ENCODE peak calls at places on chromosomes 6 and 20, in five cellular contexts. H, E, M, S and C are unnamed samples.

GRCh38 chr6:170116643-170117042 is 174.2 kb downstream of the DLL1 start:
- DNase-seq in H (no peak), E (no peak), M (no peak), S (no peak), C (no peak)

GRCh38 chr6:73743556-73743955 is 47.6 kb downstream of the CD109 start:
- DNase-seq in H (no peak), E (peak), M (no peak), S (no peak), C (no peak)

GRCh38 chr20:57267158-57267821 is 849 bp upstream of the BMP7 start:
- DNase-seq in H (no peak), E (no peak), M (no peak), S (no peak), C (no peak)

GRCh38 chr6:65045801-65046200 is 661.2 kb downstream of the EYS start:
- DNase-seq in H (no peak), E (no peak), M (no peak), S (no peak), C (no peak)

GRCh38 chr6:73031094-73031782 is 194.1 kb downstream of the KHDC1L start:
- DNase-seq in H (no peak), E (no peak), M (no peak), S (no peak), C (no peak)

GRCh38 chr6:149871182-149871581 is 7.0 kb upstream of the LRP11 start:
- DNase-seq in H (no peak), E (no peak), M (no peak), S (no peak), C (no peak)

GRCh38 chr6:131840441-131840840 is 32.6 kb downstream of the ENPP1 start:
- DNase-seq in H (no peak), E (no peak), M (no peak), S (no peak), C (no peak)

GRCh38 chr6:46468611-46469010 is 22.6 kb downstream of the RCAN2 start:
- DNase-seq in H (peak), E (no peak), M (no peak), S (no peak), C (no peak)

GRCh38 chr6:28542440-28543293 is 17.0 kb downstream of the GPX5 start:
- DNase-seq in H (peak), E (peak), M (no peak), S (peak), C (peak)

GRCh38 chr20:11993886-11994466 is 76.3 kb downstream of the BTBD3 start:
- DNase-seq in H (peak), E (no peak), M (no peak), S (no peak), C (no peak)

GRCh38 chr6:5995705-5996686 is 10.7 kb downstream of the NRN1 start:
- DNase-seq in H (peak), E (no peak), M (no peak), S (no peak), C (no peak)

GRCh38 chr20:45322952-45323383 is 14.9 kb upstream of the MATN4 start:
- DNase-seq in H (peak), E (peak), M (no peak), S (peak), C (no peak)

GRCh38 chr6:153832543-153832942 is 206.5 kb upstream of the OPRM1 start:
- DNase-seq in H (no peak), E (no peak), M (no peak), S (no peak), C (no peak)
- H3K4me3 ChIP-seq in H (no peak), E (no peak), M (no peak), S (no peak), C (no peak)

DNA sequence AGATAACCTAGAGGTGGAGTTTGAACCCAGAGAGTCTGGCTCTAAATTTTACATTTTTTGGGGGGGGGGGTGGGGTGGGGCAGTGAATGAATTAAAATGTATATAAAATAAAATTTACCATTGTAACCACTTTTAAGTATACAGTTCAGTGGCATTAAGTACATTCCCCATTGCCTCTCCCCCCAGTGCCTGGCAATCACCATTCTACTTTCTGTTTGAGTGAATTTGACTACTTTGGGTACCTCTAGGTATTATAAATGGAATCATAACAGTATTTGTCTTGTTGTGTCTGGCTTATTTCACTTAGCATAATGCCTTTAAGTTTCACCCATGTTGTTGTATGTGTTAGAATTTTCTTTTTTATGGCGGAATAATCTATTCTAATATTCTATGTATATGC is 2.7 kb downstream of the FAM110A start:
- DNase-seq in H (no peak), E (no peak), M (no peak), S (no peak), C (no peak)
- H3K27ac ChIP-seq in H (no peak), E (peak), M (no peak), S (no peak), C (peak)

GRCh38 chr6:55980627-55981211 is 105.3 kb upstream of the BMP5 start:
- DNase-seq in H (peak), E (peak), M (no peak), S (peak), C (no peak)

GRCh38 chr6:55983861-55984260 is 108.5 kb upstream of the BMP5 start:
- DNase-seq in H (no peak), E (no peak), M (no peak), S (no peak), C (no peak)

GRCh38 chr6:55985309-55985708 is 109.9 kb upstream of the BMP5 start:
- DNase-seq in H (no peak), E (no peak), M (no peak), S (no peak), C (no peak)
- H3K4me3 ChIP-seq in H (no peak), E (no peak), M (no peak), S (no peak), C (no peak)

GRCh38 chr6:112224088-112224487 is 30.3 kb downstream of the LAMA4 start:
- DNase-seq in H (no peak), E (no peak), M (no peak), S (no peak), C (no peak)

GRCh38 chr6:112218563-112218962 is 35.8 kb downstream of the LAMA4 start:
- DNase-seq in H (peak), E (peak), M (no peak), S (no peak), C (no peak)

GRCh38 chr6:112222111-112222726 is 32.1 kb downstream of the LAMA4 start:
- DNase-seq in H (peak), E (peak), M (no peak), S (no peak), C (no peak)

GRCh38 chr6:112223070-112223861 is 31.1 kb downstream of the LAMA4 start:
- DNase-seq in H (no peak), E (peak), M (no peak), S (no peak), C (no peak)

DNA sequence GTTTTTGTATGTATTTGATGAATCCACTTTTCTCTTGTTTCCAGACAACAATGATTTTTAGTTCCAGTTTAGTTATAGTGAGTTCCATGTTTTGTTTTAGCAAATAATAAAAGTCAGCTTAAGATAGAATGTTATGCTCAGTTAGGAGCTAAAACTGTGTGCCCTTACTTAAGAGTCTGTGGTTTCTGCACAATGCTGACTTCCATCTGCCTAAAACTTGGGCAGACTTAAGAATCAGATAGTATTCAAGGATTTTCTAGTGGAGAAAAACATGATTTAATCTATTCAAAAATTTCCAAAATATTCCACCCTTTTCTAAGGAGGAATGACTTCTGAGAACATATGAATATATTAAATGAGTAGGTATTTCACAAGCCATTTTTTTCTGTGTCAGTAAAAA is 32.8 kb downstream of the LAMA4 start:
- DNase-seq in H (no peak), E (no peak), M (no peak), S (no peak), C (no peak)
- H3K27ac ChIP-seq in H (no peak), E (no peak), M (no peak), S (no peak), C (no peak)

DNA sequence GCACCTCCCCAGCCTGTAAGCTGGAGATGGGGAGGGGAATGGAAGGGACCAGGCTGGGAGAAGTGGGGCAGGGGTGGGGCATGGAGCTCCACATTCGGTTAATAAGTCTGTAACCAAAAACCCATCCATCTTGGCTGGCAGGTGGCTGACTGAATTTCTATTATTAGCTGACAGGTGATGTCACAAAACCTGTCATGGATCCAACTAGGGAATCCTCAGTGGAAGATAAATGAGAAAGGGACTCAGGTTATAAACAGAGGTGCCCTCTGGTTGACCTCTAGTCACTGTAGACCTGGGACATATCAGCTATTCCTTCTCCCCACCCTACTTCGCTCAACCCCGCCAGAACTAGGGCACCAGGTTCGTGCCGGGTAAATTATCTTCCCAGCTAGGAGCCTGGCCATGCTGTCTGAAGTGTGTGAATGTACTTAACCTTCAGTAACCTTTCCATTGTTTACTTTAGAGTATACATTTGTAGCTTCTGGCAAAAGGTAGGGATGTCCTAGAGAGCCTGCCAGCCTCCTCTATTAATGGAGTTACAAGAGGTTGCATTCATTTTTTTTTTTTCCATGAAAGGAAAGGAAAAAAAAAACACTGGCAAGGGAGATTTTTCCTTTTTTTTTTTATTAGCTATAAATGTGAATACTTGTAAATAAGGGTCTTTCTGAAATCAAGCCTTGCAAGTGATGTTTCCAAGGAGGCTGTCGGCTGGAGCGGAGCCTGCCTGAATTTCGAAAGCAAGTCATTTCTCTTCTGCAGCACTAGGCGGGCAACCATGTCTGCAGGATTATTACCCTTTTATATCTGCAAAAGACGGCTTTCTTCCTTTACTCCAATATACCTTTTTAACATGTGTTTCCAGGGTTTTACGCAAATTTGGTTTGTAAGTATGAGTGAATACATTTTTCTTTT is 135.9 kb downstream of the TMEM242 start:
- DNase-seq in H (peak), E (no peak), M (no peak), S (peak), C (no peak)
- H3K4me3 ChIP-seq in H (no peak), E (no peak), M (no peak), S (no peak), C (no peak)

GRCh38 chr6:56497270-56497669 is 145.4 kb downstream of the DST start:
- DNase-seq in H (no peak), E (no peak), M (no peak), S (no peak), C (no peak)

GRCh38 chr6:56497691-56498090 is 145.0 kb downstream of the DST start:
- DNase-seq in H (no peak), E (no peak), M (no peak), S (no peak), C (no peak)

GRCh38 chr6:56495654-56496053 is 147.0 kb downstream of the DST start:
- DNase-seq in H (no peak), E (no peak), M (no peak), S (no peak), C (no peak)

GRCh38 chr6:56499121-56499520 is 143.6 kb downstream of the DST start:
- DNase-seq in H (no peak), E (no peak), M (no peak), S (no peak), C (no peak)
- H3K27ac ChIP-seq in H (no peak), E (no peak), M (no peak), S (no peak), C (no peak)

GRCh38 chr6:125988280-125988679 is 1.9 kb downstream of the TRMT11 start:
- DNase-seq in H (no peak), E (no peak), M (no peak), S (no peak), C (no peak)
- H3K4me3 ChIP-seq in H (no peak), E (no peak), M (no peak), S (no peak), C (peak)

GRCh38 chr6:83403191-83403590 is 27.7 kb downstream of the ME1 start:
- DNase-seq in H (peak), E (no peak), M (no peak), S (no peak), C (no peak)
- H3K27ac ChIP-seq in H (no peak), E (no peak), M (no peak), S (no peak), C (no peak)